ENCODE peak calls at places on chromosomes 3 and 15, in six cellular contexts. O, I, W, P, L and H are unnamed samples.

GRCh38 chr15:79673416-79674123 is 223.2 kb downstream of the MTHFS start:
- DNase-seq in L (no peak), W (peak), O (peak), P (no peak), I (peak), H (peak)

GRCh38 chr3:189233225-189233858 is 61.6 kb downstream of the TPRG1 start:
- DNase-seq in O (peak), P (peak), I (peak), L (no peak), W (peak), H (peak)

GRCh38 chr3:40593351-40593750 is 68.6 kb downstream of the ZNF621 start:
- DNase-seq in P (no peak), I (peak), L (no peak), W (peak), O (no peak), H (no peak)

GRCh38 chr3:55984631-55985030 is 483.6 kb downstream of the ERC2 start:
- DNase-seq in W (no peak), P (no peak), O (no peak), I (peak), L (no peak), H (no peak)

GRCh38 chr3:61315874-61316273 is 64.6 kb upstream of the FHIT start:
- DNase-seq in P (peak), W (peak), O (no peak), L (no peak), I (peak), H (peak)

GRCh38 chr3:143849854-143850549 is 1.7 kb upstream of the SLC9A9 start:
- DNase-seq in W (peak), P (no peak), L (no peak), I (peak), O (peak), H (peak)

GRCh38 chr15:91068966-91069365 is 31.1 kb upstream of the SV2B start:
- DNase-seq in O (no peak), P (no peak), I (no peak), W (no peak), L (no peak), H (no peak)

GRCh38 chr3:30476373-30477082 is 129.9 kb upstream of the TGFBR2 start:
- DNase-seq in W (peak), I (peak), P (no peak), L (no peak), O (peak), H (peak)